ENCODE peak calls at places on chromosome 1, in four cellular contexts. Y is PC-9, T is astrocyte of the spinal cord, F is A549. M is an unnamed sample.
A peak's percentile ranks its signal among the peaks of the same experiment; 100 is the strongest.

GRCh38 chr1:21290546-21290944 is 282 bp upstream of the ECE1 start:
- DNase-seq in F (no peak), Y (no peak), T (no peak), M (no peak)

GRCh38 chr1:235059221-235059620 is 69.4 kb downstream of the TOMM20 start:
- DNase-seq in T (no peak), Y (no peak), F (no peak), M (no peak)

GRCh38 chr1:6447818-6448748 is 17.9 kb downstream of the TNFRSF25 start:
- DNase-seq in T (no peak), Y (no peak), F (no peak), M (no peak)

GRCh38 chr1:88488277-88488676 is 195.8 kb upstream of the PKN2 start:
- DNase-seq in F (no peak), T (no peak), Y (no peak), M (no peak)

GRCh38 chr1:111748618-111749337 is 6.9 kb upstream of the DDX20 start:
- DNase-seq in Y (no peak), T (no peak), F (no peak), M (no peak)

GRCh38 chr1:44049839-44050238 is 18.6 kb upstream of the SLC6A9 start:
- DNase-seq in F (peak; percentile 50), Y (peak; percentile 30), T (peak; percentile 95), M (peak; percentile 90)

GRCh38 chr1:4108741-4109625 is 208.9 kb upstream of the C1orf174 start:
- DNase-seq in Y (no peak), T (no peak), F (no peak), M (no peak)

GRCh38 chr1:172826096-172826741 is 167.3 kb downstream of the FASLG start:
- DNase-seq in Y (peak; percentile 10), F (peak; percentile 75), T (peak; percentile 91), M (peak; percentile 95)

GRCh38 chr1:34037856-34038255 is 127.2 kb downstream of the CSMD2 start:
- DNase-seq in F (no peak), T (no peak), Y (no peak), M (no peak)

GRCh38 chr1:208475449-208475848 is 231.3 kb upstream of the PLXNA2 start:
- DNase-seq in T (peak; percentile 6), Y (no peak), F (no peak), M (peak; percentile 6)

GRCh38 chr1:151860504-151861187 is 7.1 kb upstream of the THEM5 start:
- DNase-seq in Y (no peak), T (no peak), F (no peak), M (no peak)

GRCh38 chr1:224212618-224213037 is 29.6 kb downstream of the DEGS1 start:
- DNase-seq in Y (peak; percentile 94), T (no peak), F (no peak), M (no peak)

GRCh38 chr1:212561501-212561931 is 47.0 kb upstream of the ATF3 start:
- DNase-seq in T (peak; percentile 76), Y (peak; percentile 67), F (peak; percentile 24), M (peak; percentile 18)

GRCh38 chr1:109719337-109719837 is 7.3 kb downstream of the GSTM5 start:
- DNase-seq in T (peak; percentile 41), Y (no peak), F (peak; percentile 24), M (peak; percentile 64)

GRCh38 chr1:48341221-48341620 is 118.7 kb downstream of the SLC5A9 start:
- DNase-seq in F (no peak), T (no peak), Y (no peak), M (peak; percentile 56)

GRCh38 chr1:226688056-226688748 is 50.9 kb downstream of the ITPKB start:
- DNase-seq in T (no peak), Y (no peak), F (no peak), M (no peak)

GRCh38 chr1:16163882-16164820 is 8.3 kb upstream of the EPHA2 start:
- DNase-seq in Y (peak; percentile 70), F (peak; percentile 95), T (peak; percentile 97), M (peak; percentile 95)

GRCh38 chr1:73839922-73840321 is 358.1 kb downstream of the LRRIQ3 start:
- DNase-seq in T (peak; percentile 4), Y (no peak), F (peak; percentile 6), M (peak; percentile 9)
- TF ChIP-seq CTCF in T (peak; percentile 21), Y (peak; percentile 82), F (no peak), M (peak; percentile 22)

GRCh38 chr1:59057801-59058200 is 239.1 kb upstream of the FGGY start:
- DNase-seq in Y (no peak), T (no peak), F (no peak), M (no peak)

GRCh38 chr1:59054172-59054571 is 242.7 kb upstream of the FGGY start:
- DNase-seq in T (no peak), F (no peak), Y (no peak), M (no peak)

GRCh38 chr1:59055908-59056719 is 240.8 kb upstream of the FGGY start:
- DNase-seq in F (no peak), T (no peak), Y (no peak), M (no peak)

GRCh38 chr1:59058681-59059441 is 238.0 kb upstream of the FGGY start:
- DNase-seq in F (no peak), Y (no peak), T (no peak), M (no peak)

DNA sequence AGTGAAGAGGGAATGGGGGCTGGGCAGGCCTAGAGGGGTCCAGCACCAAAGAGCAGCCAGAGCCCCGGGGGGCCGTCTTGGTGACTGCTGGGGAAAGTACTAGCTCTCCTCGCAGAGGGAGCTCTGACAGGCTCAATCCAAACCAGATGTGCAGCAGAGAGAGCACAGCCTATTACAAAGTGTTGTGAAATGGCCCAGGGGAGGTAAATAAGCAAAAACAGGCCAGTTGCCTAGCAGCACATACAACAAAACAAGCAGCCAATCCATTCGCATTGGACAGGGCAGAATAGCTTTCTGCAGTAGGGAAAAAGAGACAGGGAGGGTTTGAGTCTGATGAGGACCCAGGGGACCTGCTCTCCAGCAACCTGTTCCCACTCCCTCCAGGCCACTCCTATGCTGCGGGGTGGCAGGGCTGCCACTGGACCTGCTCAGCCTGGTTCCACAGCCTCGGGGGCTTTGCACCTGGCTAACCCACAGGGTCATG is 239.6 kb upstream of the FGGY start:
- DNase-seq in T (peak; percentile 91), Y (peak; percentile 50), F (peak; percentile 68), M (peak; percentile 99)
- TF ChIP-seq CTCF in T (no peak), Y (no peak), F (no peak), M (peak; percentile 19)

DNA sequence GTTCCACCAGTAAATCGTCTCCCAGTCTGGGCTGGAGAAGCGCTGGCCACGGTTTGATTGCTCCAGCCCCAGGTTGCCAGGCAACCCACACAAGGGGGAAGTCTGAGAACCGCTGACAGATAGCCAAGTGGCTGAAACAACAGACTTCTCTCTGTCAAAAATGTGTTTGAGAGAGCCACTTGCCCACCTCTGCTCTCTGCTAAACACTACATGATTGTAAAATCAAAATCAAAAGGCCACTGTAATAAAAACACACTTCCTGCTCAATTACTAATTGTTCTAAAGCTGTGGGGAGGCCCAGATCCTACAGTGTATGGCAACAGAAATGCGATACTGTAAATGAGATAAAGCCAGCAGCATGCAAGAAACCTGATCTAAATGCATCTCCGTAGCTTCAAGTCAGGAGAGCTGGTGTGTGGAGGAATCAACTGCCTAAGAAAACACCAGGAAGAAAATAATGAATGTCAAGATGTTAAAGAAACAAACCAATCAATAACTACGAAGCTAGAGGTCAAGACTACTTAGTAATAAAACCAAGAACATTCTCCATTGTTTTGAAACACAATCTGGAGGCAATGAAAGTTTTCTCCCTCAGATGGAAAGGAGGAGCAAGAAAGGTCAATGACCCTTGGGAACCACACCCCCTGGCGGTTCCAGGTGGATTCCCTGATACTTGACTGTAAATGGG is 121.2 kb downstream of the SLC45A1 start:
- DNase-seq in T (peak; percentile 91), Y (peak; percentile 21), F (no peak), M (peak; percentile 87)
- TF ChIP-seq CTCF in T (peak; percentile 16), Y (no peak), F (no peak), M (peak; percentile 10)

GRCh38 chr1:205976036-205976435 is 27.2 kb downstream of the RAB7B start:
- DNase-seq in F (no peak), T (no peak), Y (no peak), M (no peak)

GRCh38 chr1:205978676-205979075 is 24.5 kb downstream of the RAB7B start:
- DNase-seq in Y (no peak), F (no peak), T (no peak), M (no peak)

GRCh38 chr1:205975387-205975998 is 27.7 kb downstream of the RAB7B start:
- DNase-seq in F (no peak), T (no peak), Y (peak; percentile 23), M (no peak)

GRCh38 chr1:205977348-205978014 is 25.7 kb downstream of the RAB7B start:
- DNase-seq in Y (peak; percentile 74), F (peak; percentile 81), T (peak; percentile 77), M (peak; percentile 88)

GRCh38 chr1:205976708-205977107 is 26.5 kb downstream of the RAB7B start:
- DNase-seq in Y (no peak), F (peak; percentile 59), T (peak; percentile 30), M (peak; percentile 41)
- TF ChIP-seq CTCF in Y (no peak), F (no peak), T (no peak), M (no peak)

GRCh38 chr1:32741417-32742131 is 39.0 kb upstream of the SYNC start:
- DNase-seq in T (no peak), F (no peak), Y (no peak), M (no peak)
- TF ChIP-seq CTCF in T (peak; percentile 50), F (peak; percentile 52), Y (no peak), M (peak; percentile 6)

GRCh38 chr1:27562021-27562420 is 41.9 kb downstream of the AHDC1 start:
- DNase-seq in Y (no peak), F (no peak), T (no peak), M (no peak)

GRCh38 chr1:27561126-27561899 is 42.6 kb downstream of the AHDC1 start:
- DNase-seq in Y (no peak), F (no peak), T (peak; percentile 33), M (no peak)

GRCh38 chr1:27557596-27558340 is 46.2 kb downstream of the AHDC1 start:
- DNase-seq in F (peak; percentile 65), T (no peak), Y (peak; percentile 92), M (no peak)

GRCh38 chr1:27560271-27561125 is 43.4 kb downstream of the AHDC1 start:
- DNase-seq in T (no peak), Y (no peak), F (no peak), M (no peak)

GRCh38 chr1:27559466-27560030 is 44.4 kb downstream of the AHDC1 start:
- DNase-seq in T (no peak), F (no peak), Y (no peak), M (no peak)
- TF ChIP-seq CTCF in T (no peak), F (no peak), Y (no peak), M (no peak)

GRCh38 chr1:23555949-23556640 is 3.2 kb downstream of the ID3 start:
- DNase-seq in F (peak; percentile 87), T (peak; percentile 87), Y (peak; percentile 47), M (peak; percentile 87)

GRCh38 chr1:23553206-23553895 is 6.0 kb downstream of the ID3 start:
- DNase-seq in T (no peak), F (no peak), Y (no peak), M (no peak)

GRCh38 chr1:23553896-23554480 is 5.3 kb downstream of the ID3 start:
- DNase-seq in Y (no peak), F (no peak), T (no peak), M (no peak)

GRCh38 chr1:23555225-23555801 is 4.0 kb downstream of the ID3 start:
- DNase-seq in F (peak; percentile 73), T (peak; percentile 83), Y (no peak), M (peak; percentile 76)

GRCh38 chr1:23554481-23555224 is 4.6 kb downstream of the ID3 start:
- DNase-seq in T (peak; percentile 92), Y (peak; percentile 80), F (peak; percentile 87), M (peak; percentile 91)
- TF ChIP-seq CTCF in T (no peak), Y (no peak), F (peak; percentile 26), M (peak; percentile 18)